ENCODE peak calls at places on chromosomes 4 and X, in five cellular contexts. K is CD4-positive, alpha-beta T cell; X is AG04449; I is tibial nerve; C is IMR-90. N is an unnamed sample.
A peak's percentile ranks its signal among the peaks of the same experiment; 100 is the strongest.

GRCh38 chr4:69095301-69095731 is 958 bp upstream of the UGT2B7 start:
- DNase-seq in K (no peak), X (peak; percentile 54), I (no peak), C (peak; percentile 92), N (no peak)

GRCh38 chr4:25563071-25563564 is 92.5 kb upstream of the SLC34A2 start:
- DNase-seq in K (no peak), X (no peak), I (no peak), C (no peak), N (no peak)

GRCh38 chrX:119763836-119764387 is 5.5 kb downstream of the SOWAHD start:
- DNase-seq in K (no peak), X (no peak), I (no peak), C (no peak), N (no peak)

GRCh38 chrX:13647709-13648212 is 5.2 kb upstream of the TCEANC start:
- DNase-seq in K (peak; percentile 50), X (no peak), I (peak; percentile 19), C (peak; percentile 89), N (peak; percentile 71)

GRCh38 chrX:24860140-24860539 is 155.6 kb downstream of the ARX start:
- DNase-seq in K (no peak), X (no peak), I (no peak), C (peak; percentile 6), N (no peak)

GRCh38 chr4:91958651-91959050 is 345.1 kb upstream of the GRID2 start:
- DNase-seq in K (no peak), X (no peak), I (no peak), C (peak; percentile 6), N (no peak)

GRCh38 chr4:95249402-95250043 is 299.2 kb downstream of the UNC5C start:
- DNase-seq in K (no peak), X (no peak), I (no peak), C (no peak), N (no peak)

GRCh38 chr4:105765690-105766407 is 57.3 kb downstream of the GSTCD start:
- DNase-seq in K (no peak), X (peak; percentile 49), I (no peak), C (peak; percentile 94), N (no peak)

GRCh38 chr4:21507439-21507838 is 441.1 kb downstream of the KCNIP4 start:
- DNase-seq in K (no peak), X (no peak), I (no peak), C (no peak), N (no peak)

GRCh38 chrX:40474205-40474626 is 106.6 kb upstream of the ATP6AP2 start:
- DNase-seq in K (no peak), X (no peak), I (no peak), C (peak; percentile 4), N (no peak)

GRCh38 chrX:10512741-10513140 is 107.6 kb downstream of the MID1 start:
- DNase-seq in K (no peak), X (no peak), I (no peak), C (no peak), N (no peak)

GRCh38 chrX:10516781-10517322 is 103.5 kb downstream of the MID1 start:
- DNase-seq in K (no peak), X (no peak), I (no peak), C (no peak), N (no peak)

GRCh38 chrX:10512258-10512657 is 108.1 kb downstream of the MID1 start:
- DNase-seq in K (no peak), X (no peak), I (no peak), C (peak; percentile 58), N (no peak)

GRCh38 chrX:10514891-10515290 is 105.5 kb downstream of the MID1 start:
- DNase-seq in K (no peak), X (no peak), I (no peak), C (peak; percentile 54), N (no peak)

DNA sequence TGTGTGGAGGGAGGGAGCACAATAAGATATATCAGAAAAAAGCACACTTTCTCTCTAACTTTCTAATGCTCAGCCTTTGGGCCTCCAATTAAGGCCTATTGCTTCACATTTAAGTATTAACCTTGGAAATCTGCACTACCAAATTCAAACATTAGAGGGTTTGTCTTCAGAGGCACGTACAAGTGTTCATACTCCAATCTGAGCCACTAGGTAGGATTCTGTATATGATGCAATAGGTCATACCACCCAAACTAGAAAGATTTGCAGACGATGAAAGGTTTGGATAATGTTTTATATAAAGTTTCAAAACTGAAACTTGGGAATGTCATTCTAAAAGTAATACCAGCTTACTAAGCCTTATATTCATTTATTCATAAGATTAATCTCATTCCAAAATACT is 106.4 kb downstream of the MID1 start:
- DNase-seq in K (no peak), X (no peak), I (no peak), C (no peak), N (no peak)
- TF ChIP-seq CTCF in K (no peak), X (no peak), I (no peak), C (no peak), N (no peak)

DNA sequence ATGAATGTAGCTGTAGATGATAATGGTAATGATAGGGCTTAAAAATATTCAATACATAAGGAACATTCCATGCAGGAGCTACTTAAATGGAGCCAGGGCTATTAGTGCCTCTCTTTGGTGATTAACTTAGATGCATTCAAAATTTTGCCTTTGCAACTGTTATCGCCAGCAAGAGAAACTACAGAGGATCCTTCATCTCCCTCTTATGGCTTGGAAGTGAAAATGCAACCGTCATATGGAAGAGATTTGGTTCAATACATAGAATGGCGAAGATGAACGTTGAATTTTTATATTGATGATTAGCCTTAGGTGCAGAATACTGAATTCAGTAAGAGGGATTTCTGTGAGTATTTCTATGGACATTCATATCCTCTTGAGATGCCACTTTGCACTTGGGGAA is 134.5 kb upstream of the NLGN4X start:
- DNase-seq in K (no peak), X (no peak), I (no peak), C (no peak), N (no peak)
- TF ChIP-seq CTCF in K (no peak), X (no peak), I (no peak), C (no peak), N (no peak)

GRCh38 chr4:93710847-93711430 is 117.6 kb upstream of the ATOH1 start:
- DNase-seq in K (no peak), X (no peak), I (no peak), C (no peak), N (no peak)

GRCh38 chr4:93710101-93710846 is 118.3 kb upstream of the ATOH1 start:
- DNase-seq in K (no peak), X (no peak), I (no peak), C (no peak), N (no peak)
- TF ChIP-seq CTCF in K (no peak), X (no peak), I (no peak), C (no peak), N (no peak)

DNA sequence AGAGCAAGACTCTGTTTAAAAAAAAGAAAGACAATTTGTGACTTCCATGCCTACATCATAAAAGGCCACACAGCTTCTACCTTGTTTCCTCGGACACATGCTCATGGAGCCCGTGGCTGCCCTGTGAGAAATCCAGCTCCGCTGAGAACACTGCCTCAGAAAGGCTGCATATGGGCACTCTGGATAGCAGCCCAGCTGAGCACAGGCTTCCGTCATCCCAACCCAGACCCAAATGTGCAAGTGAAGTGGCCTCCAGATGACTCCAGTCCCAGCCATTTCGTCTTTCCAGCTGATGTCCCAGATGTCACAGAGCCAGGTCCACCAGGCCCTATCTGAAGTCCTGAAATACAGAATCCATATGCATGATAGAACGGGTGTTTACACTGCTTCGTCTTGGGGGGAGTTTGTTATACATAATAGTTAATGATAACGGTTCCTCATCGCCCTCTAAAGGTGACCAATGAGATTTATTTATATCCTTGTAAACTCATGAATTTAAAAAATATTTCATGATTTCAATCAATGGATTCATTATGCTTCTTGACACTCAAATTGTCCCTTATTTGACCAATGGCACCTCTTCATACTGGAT is 72.7 kb upstream of the TRIM2 start:
- DNase-seq in K (no peak), X (no peak), I (no peak), C (no peak), N (no peak)
- TF ChIP-seq CTCF in K (no peak), X (no peak), I (no peak), C (peak; percentile 25), N (no peak)

GRCh38 chr4:98507299-98507698 is 151.1 kb downstream of the TSPAN5 start:
- DNase-seq in K (no peak), X (no peak), I (no peak), C (no peak), N (no peak)
- TF ChIP-seq CTCF in K (no peak), X (no peak), I (no peak), C (no peak), N (no peak)

GRCh38 chr4:119026662-119027444 is 108.8 kb upstream of the MYOZ2 start:
- DNase-seq in K (no peak), X (no peak), I (peak; percentile 61), C (no peak), N (no peak)
- TF ChIP-seq CTCF in K (no peak), X (no peak), I (no peak), C (no peak), N (no peak)

DNA sequence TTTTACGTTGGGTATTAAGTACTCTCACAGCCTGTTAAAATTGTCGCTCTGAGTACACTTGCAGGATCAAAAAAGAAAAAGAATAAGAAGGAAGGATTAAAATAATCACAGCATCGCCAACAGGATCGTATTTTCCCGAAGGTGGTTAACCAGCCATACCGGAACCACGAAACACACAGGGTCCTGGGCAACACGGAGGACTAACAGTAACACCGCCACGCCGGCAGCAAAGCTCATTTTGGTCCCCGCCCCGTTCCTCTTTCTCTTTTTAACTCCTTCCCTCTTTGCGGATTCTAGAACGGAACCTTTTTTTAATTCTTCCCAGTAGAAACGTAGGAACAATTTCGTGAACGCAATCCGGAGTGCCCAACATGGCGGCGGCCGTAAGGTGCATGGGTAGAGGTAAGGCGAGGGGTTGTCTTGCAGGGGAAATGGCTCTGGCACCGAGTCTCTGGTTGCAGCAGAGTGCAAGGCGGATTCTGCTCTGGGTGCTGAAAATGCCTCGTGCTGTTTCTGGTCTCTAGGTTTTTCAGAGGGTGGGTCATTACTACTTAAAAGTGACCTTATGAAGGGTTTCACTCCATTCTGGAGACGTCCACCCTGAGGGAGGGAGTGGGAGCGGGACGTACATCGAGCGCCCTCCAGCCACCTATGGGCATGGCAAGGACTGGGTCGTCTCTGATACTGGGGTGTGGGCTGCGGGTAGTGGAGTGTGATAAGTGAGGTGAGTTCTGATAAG is at the start of gene MRPL1:
- DNase-seq in K (peak; percentile 84), X (peak; percentile 79), I (peak; percentile 90), C (peak; percentile 96), N (peak; percentile 47)
- TF ChIP-seq CTCF in K (no peak), X (no peak), I (no peak), C (no peak), N (no peak)

GRCh38 chr4:179417357-179417756 is 1975.1 kb upstream of the AGA start:
- DNase-seq in K (no peak), X (no peak), I (no peak), C (no peak), N (no peak)

GRCh38 chr4:179415016-179415841 is 1973.0 kb upstream of the AGA start:
- DNase-seq in K (no peak), X (no peak), I (no peak), C (peak; percentile 47), N (no peak)

DNA sequence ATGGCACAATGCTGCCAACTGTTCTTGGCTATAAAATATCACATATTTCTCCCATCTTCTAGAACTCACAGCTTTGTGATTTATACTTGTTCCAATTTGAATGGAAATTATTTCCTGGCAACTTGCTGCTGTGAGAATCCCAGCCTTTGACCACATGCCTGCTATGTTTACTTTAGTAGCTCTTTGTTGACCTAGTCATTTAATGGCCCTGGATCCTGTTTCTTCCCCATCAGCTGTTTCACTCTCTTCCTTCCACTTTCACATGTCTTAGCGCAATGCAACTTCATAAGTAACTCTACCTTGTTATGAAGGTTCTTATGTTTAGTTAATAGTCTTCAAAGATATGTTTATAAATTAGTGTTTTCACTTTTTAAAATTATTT is 1973.6 kb upstream of the AGA start:
- DNase-seq in K (no peak), X (no peak), I (no peak), C (peak; percentile 10), N (no peak)
- TF ChIP-seq CTCF in K (no peak), X (no peak), I (no peak), C (no peak), N (no peak)

N was measured in omental fat pad.